ENCODE peak calls at places on chromosome 2, in nine cellular contexts. X, O, I, Q, B, F, U, E and H are unnamed samples.
A peak's percentile ranks its signal among the peaks of the same experiment; 100 is the strongest.

GRCh38 chr2:238955648-238956531 is 108.0 kb downstream of the TWIST2 start:
- DNase-seq in X (no peak), O (no peak), I (no peak), Q (peak; percentile 31), B (no peak), F (peak; percentile 28), U (no peak), E (no peak), H (no peak)

GRCh38 chr2:205235434-205235833 is 446.9 kb upstream of the NRP2 start:
- DNase-seq in X (peak; percentile 11), O (no peak), I (no peak), Q (no peak), B (no peak), F (no peak), U (no peak), E (no peak), H (no peak)

GRCh38 chr2:239040152-239040761 is 192.4 kb downstream of the TWIST2 start:
- DNase-seq in X (no peak), O (no peak), I (no peak), Q (no peak), B (peak; percentile 23), F (peak; percentile 59), U (no peak), E (no peak), H (no peak)

GRCh38 chr2:23020659-23021058 is 364.3 kb upstream of the KLHL29 start:
- DNase-seq in X (no peak), O (no peak), I (no peak), Q (no peak), B (no peak), F (no peak), U (no peak), E (no peak), H (no peak)

GRCh38 chr2:82013641-82014040 is 1709.1 kb upstream of the LRRTM1 start:
- DNase-seq in X (no peak), O (no peak), I (no peak), Q (no peak), B (no peak), F (no peak), U (peak; percentile 93), E (no peak), H (no peak)

GRCh38 chr2:221389421-221389820 is 182.7 kb downstream of the EPHA4 start:
- DNase-seq in X (no peak), O (no peak), I (no peak), Q (no peak), B (no peak), F (no peak), U (no peak), E (no peak), H (no peak)

GRCh38 chr2:135093685-135094340 is 41.7 kb downstream of the RAB3GAP1 start:
- DNase-seq in X (no peak), O (no peak), I (no peak), Q (no peak), B (no peak), F (no peak), U (no peak), E (no peak), H (no peak)

GRCh38 chr2:224984641-224985040 is 57.6 kb downstream of the DOCK10 start:
- DNase-seq in X (no peak), O (no peak), I (no peak), Q (no peak), B (no peak), F (no peak), U (no peak), E (no peak), H (no peak)

GRCh38 chr2:74715880-74716279 is 61.8 kb downstream of the SEMA4F start:
- DNase-seq in X (no peak), O (no peak), I (no peak), Q (no peak), B (no peak), F (no peak), U (no peak), E (no peak), H (no peak)
- H3K4me3 ChIP-seq in X (peak overlapping the region; percentile 50), O (peak overlapping the region; percentile 56), I (peak overlapping the region; percentile 65), Q (peak overlapping the region; percentile 57), B (peak overlapping the region; percentile 60), F (peak overlapping the region; percentile 76), U (peak overlapping the region; percentile 81), E (no peak overlapping the region), H (peak overlapping the region; percentile 66)

GRCh38 chr2:26979761-26980160 is 9.3 kb downstream of the MAPRE3 start:
- DNase-seq in X (no peak), O (no peak), I (no peak), Q (no peak), B (no peak), F (no peak), U (no peak), E (no peak), H (no peak)
- H3K27ac ChIP-seq in X (no peak overlapping the region), O (peak overlapping the region; percentile 96), I (no peak overlapping the region), Q (no peak overlapping the region), B (no peak overlapping the region), F (no peak overlapping the region), U (no peak overlapping the region), E (no peak overlapping the region), H (no peak overlapping the region)

GRCh38 chr2:17353268-17353667 is 165.0 kb downstream of the RAD51AP2 start:
- DNase-seq in X (no peak), O (no peak), I (no peak), Q (no peak), B (no peak), F (no peak), U (no peak), E (no peak), H (no peak)
- TF ChIP-seq CTCF in X (no peak), O (no peak), I (no peak), Q (no peak), B (no peak), F (no peak), U (no peak), E (no peak), H (no peak)

GRCh38 chr2:172101008-172101706 is 1.5 kb downstream of the DLX2 start:
- DNase-seq in X (no peak), O (no peak), I (no peak), Q (no peak), B (peak; percentile 50), F (no peak), U (peak; percentile 72), E (no peak), H (no peak)
- H3K4me3 ChIP-seq in X (peak overlapping the region; percentile 55), O (no peak overlapping the region), I (no peak overlapping the region), Q (no peak overlapping the region), B (peak overlapping the region; percentile 55), F (no peak overlapping the region), U (peak overlapping the region; percentile 23), E (no peak overlapping the region), H (peak overlapping the region; percentile 59)

DNA sequence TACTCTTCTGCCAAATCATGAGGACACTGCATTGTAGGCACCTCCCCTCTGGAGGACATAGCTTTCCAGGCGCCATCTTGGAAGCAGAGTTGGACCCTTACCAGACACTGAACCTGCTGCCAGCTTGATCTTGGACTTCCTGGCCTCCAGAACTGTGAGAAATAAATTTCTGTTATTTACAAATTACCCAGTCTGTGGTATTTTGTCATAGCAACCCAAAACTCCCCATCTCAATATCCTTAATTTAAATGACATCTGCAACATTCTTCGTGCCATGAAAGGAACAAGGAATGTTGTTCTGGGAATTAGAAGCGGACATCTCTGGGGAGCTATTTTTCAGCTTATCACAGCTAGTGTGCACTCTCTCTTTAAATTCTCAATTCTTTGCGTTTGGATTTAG is 57.4 kb upstream of the CHRNA1 start:
- DNase-seq in X (no peak), O (no peak), I (no peak), Q (no peak), B (no peak), F (no peak), U (no peak), E (no peak), H (no peak)
- H3K27ac ChIP-seq in X (no peak overlapping the region), O (no peak overlapping the region), I (no peak overlapping the region), Q (no peak overlapping the region), B (no peak overlapping the region), F (no peak overlapping the region), U (no peak overlapping the region), E (no peak overlapping the region), H (no peak overlapping the region)

GRCh38 chr2:105121417-105121816 is 83.5 kb downstream of the MRPS9 start:
- DNase-seq in X (no peak), O (no peak), I (no peak), Q (no peak), B (no peak), F (no peak), U (peak; percentile 13), E (no peak), H (no peak)

GRCh38 chr2:105114551-105114950 is 76.7 kb downstream of the MRPS9 start:
- DNase-seq in X (peak; percentile 32), O (no peak), I (no peak), Q (peak; percentile 52), B (no peak), F (no peak), U (peak; percentile 35), E (no peak), H (no peak)

GRCh38 chr2:105117565-105117964 is 79.7 kb downstream of the MRPS9 start:
- DNase-seq in X (no peak), O (no peak), I (no peak), Q (no peak), B (no peak), F (no peak), U (no peak), E (no peak), H (no peak)

GRCh38 chr2:105116348-105116747 is 78.5 kb downstream of the MRPS9 start:
- DNase-seq in X (no peak), O (no peak), I (no peak), Q (no peak), B (no peak), F (no peak), U (no peak), E (no peak), H (no peak)

DNA sequence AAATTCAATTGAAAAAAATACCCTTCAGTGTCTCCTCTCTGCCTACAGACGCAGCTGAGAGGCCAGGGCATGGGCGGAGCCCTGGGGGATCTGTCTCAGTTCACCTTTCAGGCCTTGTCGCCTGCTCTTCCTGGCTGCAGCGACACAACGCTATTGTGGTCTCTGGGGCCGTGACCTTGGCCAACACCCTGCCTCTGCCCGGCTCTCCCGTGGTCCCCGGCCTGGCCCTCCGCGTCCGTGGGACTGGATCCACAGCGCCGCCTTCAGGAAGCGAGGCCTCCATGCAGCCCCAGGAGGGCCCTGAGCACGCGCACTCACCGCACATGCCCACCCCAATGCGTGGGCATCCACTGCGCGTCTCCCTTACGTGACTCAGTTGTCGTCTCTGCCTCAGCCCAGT is 81.1 kb downstream of the MRPS9 start:
- DNase-seq in X (no peak), O (no peak), I (no peak), Q (peak; percentile 5), B (no peak), F (no peak), U (peak; percentile 86), E (no peak), H (no peak)
- TF ChIP-seq CTCF in X (no peak), O (no peak), I (no peak), Q (peak; percentile 59), B (no peak), F (no peak), U (peak; percentile 89), E (peak; percentile 21), H (no peak)

GRCh38 chr2:26568076-26568890 is 72.9 kb downstream of the CIB4 start:
- DNase-seq in X (no peak), O (no peak), I (peak; percentile 3), Q (no peak), B (no peak), F (peak; percentile 16), U (peak; percentile 39), E (no peak), H (no peak)
- H3K4me3 ChIP-seq in X (no peak overlapping the region), O (no peak overlapping the region), I (no peak overlapping the region), Q (no peak overlapping the region), B (no peak overlapping the region), F (no peak overlapping the region), U (no peak overlapping the region), E (no peak overlapping the region), H (no peak overlapping the region)